ENCODE peak calls at places on chromosomes 7 and 10, in seven cellular contexts. H is posterior cingulate gyrus; Y is activated CD4-positive, alpha-beta T cell treated with anti-CD3 and anti-CD28 coated beads, Interleukin-2, amount 10 ng/mL, durations not matched to agents 7 days and 5 days; D is EH; F is IMR-90; B is HEK293T; A is cardiac muscle cell. P is an unnamed sample.

GRCh38 chr10:119896937-119897336 is 4.4 kb downstream of the SEC23IP start:
- DNase-seq in D (peak), Y (no peak), H (peak), B (peak), F (no peak), A (peak), P (no peak)

GRCh38 chr10:108597031-108597430 is 1326.3 kb downstream of the XPNPEP1 start:
- DNase-seq in B (no peak), Y (no peak), F (no peak), A (no peak), H (no peak), D (peak), P (no peak)

GRCh38 chr7:134737561-134738353 is 41.7 kb upstream of the CALD1 start:
- DNase-seq in H (no peak), Y (no peak), F (peak), B (no peak), A (no peak), D (peak), P (peak)

GRCh38 chr10:113356794-113357687 is 195.8 kb upstream of the HABP2 start:
- DNase-seq in A (no peak), H (no peak), B (no peak), D (peak), F (no peak), Y (no peak), P (no peak)

GRCh38 chr10:69461327-69462025 is 10.2 kb downstream of the TSPAN15 start:
- DNase-seq in A (no peak), F (no peak), H (no peak), Y (no peak), D (no peak), B (no peak), P (no peak)

GRCh38 chr10:3660753-3661152 is 124.3 kb downstream of the KLF6 start:
- DNase-seq in F (no peak), D (no peak), B (no peak), Y (no peak), A (no peak), H (no peak), P (no peak)

GRCh38 chr10:130498934-130499333 is 362.7 kb downstream of the GLRX3 start:
- DNase-seq in A (no peak), D (no peak), Y (no peak), F (no peak), B (no peak), H (no peak), P (no peak)

GRCh38 chr10:129853236-129853946 is 110.7 kb downstream of the EBF3 start:
- DNase-seq in Y (no peak), H (no peak), B (peak), A (no peak), F (peak), D (no peak), P (no peak)

GRCh38 chr7:157876469-157877285 is 539.9 kb downstream of the DNAJB6 start:
- DNase-seq in B (no peak), H (no peak), A (no peak), F (no peak), D (no peak), Y (no peak), P (no peak)

GRCh38 chr10:11358923-11359560 is 252.4 kb downstream of the USP6NL start:
- DNase-seq in H (no peak), F (no peak), B (no peak), A (no peak), Y (no peak), D (no peak), P (no peak)

GRCh38 chr10:3828404-3829192 is 43.6 kb upstream of the KLF6 start:
- DNase-seq in B (no peak), A (no peak), F (peak), D (peak), H (no peak), Y (peak), P (peak)

GRCh38 chr10:30736685-30737232 is 107.2 kb upstream of the LYZL2 start:
- DNase-seq in B (no peak), F (peak), A (no peak), Y (peak), H (no peak), D (peak), P (peak)

GRCh38 chr7:85183296-85183695 is 3.6 kb downstream of the SEMA3D start:
- DNase-seq in F (no peak), B (no peak), H (no peak), D (no peak), Y (no peak), A (no peak), P (no peak)

GRCh38 chr7:149790754-149791360 is 17.5 kb upstream of the ZNF467 start:
- DNase-seq in Y (no peak), D (no peak), A (no peak), H (no peak), F (no peak), B (no peak), P (no peak)

GRCh38 chr10:29517352-29517923 is 117.3 kb downstream of the SVIL start:
- DNase-seq in D (peak), F (peak), A (peak), Y (peak), H (peak), B (peak), P (peak)

GRCh38 chr7:43390601-43391000 is 192.3 kb upstream of the STK17A start:
- DNase-seq in H (no peak), Y (no peak), B (no peak), D (no peak), A (no peak), F (no peak), P (no peak)

GRCh38 chr10:19488592-19489280 is 327.5 kb upstream of the PLXDC2 start:
- DNase-seq in Y (no peak), B (no peak), D (no peak), A (peak), H (peak), F (no peak), P (no peak)

GRCh38 chr7:157413881-157414701 is 77.3 kb downstream of the DNAJB6 start:
- DNase-seq in D (no peak), H (no peak), A (no peak), B (no peak), Y (no peak), F (no peak), P (no peak)

GRCh38 chr10:8331387-8331786 is 276.9 kb downstream of the GATA3 start:
- DNase-seq in Y (peak), A (no peak), F (no peak), D (no peak), H (no peak), B (no peak), P (no peak)

GRCh38 chr10:107163904-107164861 is at the start of gene SORCS1:
- DNase-seq in D (no peak), Y (no peak), F (no peak), H (peak), B (peak), A (peak), P (no peak)

GRCh38 chr10:86960003-86960862 is 1.8 kb downstream of the SNCG start:
- DNase-seq in Y (peak), H (no peak), D (peak), A (peak), F (peak), B (peak), P (peak)

GRCh38 chr10:97089209-97089865 is 96.4 kb downstream of the SLIT1 start:
- DNase-seq in A (no peak), F (no peak), B (no peak), H (no peak), D (no peak), Y (no peak), P (no peak)

GRCh38 chr10:13859979-13860619 is 273.3 kb downstream of the PRPF18 start:
- DNase-seq in Y (no peak), B (no peak), D (peak), H (no peak), A (no peak), F (no peak), P (no peak)

GRCh38 chr7:140316165-140316661 is 82.1 kb downstream of the SLC37A3 start:
- DNase-seq in B (no peak), F (peak), H (peak), Y (no peak), A (no peak), D (peak), P (no peak)

GRCh38 chr7:127907638-127908040 is 123.6 kb downstream of the LRRC4 start:
- DNase-seq in H (no peak), D (peak), Y (no peak), F (peak), A (no peak), B (no peak), P (no peak)

GRCh38 chr10:75512534-75512933 is 81.1 kb downstream of the LRMDA start:
- DNase-seq in D (no peak), Y (no peak), F (no peak), B (no peak), A (no peak), H (no peak), P (no peak)

GRCh38 chr10:118807512-118808305 is 52.9 kb upstream of the CACUL1 start:
- DNase-seq in D (no peak), H (no peak), Y (no peak), A (no peak), F (no peak), B (no peak), P (no peak)

GRCh38 chr10:125562737-125563136 is 120.2 kb downstream of the TEX36 start:
- DNase-seq in F (no peak), Y (no peak), D (no peak), A (no peak), H (no peak), B (peak), P (no peak)

GRCh38 chr7:13980474-13980873 is 9.0 kb downstream of the ETV1 start:
- DNase-seq in D (no peak), B (peak), H (no peak), F (no peak), A (no peak), Y (no peak), P (no peak)

GRCh38 chr7:75534727-75535307 is 42.7 kb downstream of the SPDYE5 start:
- DNase-seq in A (no peak), Y (no peak), B (no peak), D (peak), F (peak), H (no peak), P (peak)

GRCh38 chr10:126058507-126058906 is 162.1 kb downstream of the FANK1 start:
- DNase-seq in F (no peak), D (peak), H (no peak), B (peak), A (no peak), Y (no peak), P (no peak)

GRCh38 chr10:1194161-1194560 is 138.0 kb downstream of the WDR37 start:
- DNase-seq in Y (no peak), A (no peak), H (no peak), B (no peak), F (no peak), D (no peak), P (no peak)

GRCh38 chr10:5876181-5876768 is 13.4 kb downstream of the ANKRD16 start:
- DNase-seq in H (no peak), F (peak), A (no peak), D (peak), Y (no peak), B (no peak), P (no peak)

GRCh38 chr7:159005618-159006017 is 139.0 kb downstream of the VIPR2 start:
- DNase-seq in B (no peak), Y (no peak), A (no peak), F (no peak), H (no peak), D (no peak), P (no peak)

P was measured in GM13977.